ENCODE peak calls at places on chromosomes 13 and 19, in ten cellular contexts. X is nephron progenitor cell; S is activated naive CD4-positive, alpha-beta T cell treated with anti-CD3 and anti-CD28 coated beads, Interleukin-2, amount 10 ng/mL, durations not matched to agents 7 days and 5 days; R is OCI-M1; L is NCI-H1417; Y is A549; Q is effector memory CD4-positive, alpha-beta T cell; F is CD8-positive, alpha-beta T cell; I is NCI-H774; Z is HFFc6. E is an unnamed sample.

GRCh38 chr13:110276553-110276950 is 30.4 kb downstream of the COL4A1 start:
- DNase-seq in R (no peak), Q (no peak), I (no peak), S (no peak), Y (no peak), X (no peak), L (no peak), Z (no peak), F (no peak), E (no peak)

GRCh38 chr13:20666948-20667347 is 36.6 kb upstream of the IL17D start:
- DNase-seq in I (no peak), X (no peak), Q (no peak), Y (no peak), S (no peak), F (no peak), L (no peak), R (no peak), Z (no peak), E (no peak)

GRCh38 chr13:111187879-111188643 is 73.0 kb downstream of the ARHGEF7 start:
- DNase-seq in X (no peak), I (no peak), L (peak), Z (no peak), Q (no peak), S (no peak), Y (no peak), F (no peak), R (no peak), E (peak)

GRCh38 chr13:98325724-98326123 is 148.7 kb upstream of the RNF113B start:
- DNase-seq in Y (no peak), F (no peak), X (no peak), S (no peak), I (peak), Z (no peak), R (no peak), L (peak), Q (no peak), E (no peak)

GRCh38 chr19:53881482-53882390 is at the start of gene PRKCG:
- DNase-seq in I (no peak), Y (peak), L (peak), S (peak), Z (no peak), Q (peak), X (peak), F (peak), R (peak), E (peak)

GRCh38 chr13:76641056-76641455 is 245.1 kb downstream of the KCTD12 start:
- DNase-seq in F (no peak), L (no peak), S (no peak), R (no peak), I (no peak), Q (no peak), Z (no peak), Y (no peak), X (no peak), E (no peak)

GRCh38 chr13:100675660-100676129 is 1.1 kb upstream of the TMTC4 start:
- DNase-seq in Y (no peak), I (no peak), L (no peak), F (no peak), Z (no peak), Q (no peak), S (no peak), R (no peak), X (no peak), E (no peak)

GRCh38 chr13:98406475-98406874 is 170.4 kb downstream of the STK24 start:
- DNase-seq in Z (no peak), Q (no peak), F (no peak), L (no peak), Y (no peak), X (no peak), R (no peak), I (no peak), S (no peak), E (no peak)

GRCh38 chr13:59345316-59345715 is 818.4 kb downstream of the DIAPH3 start:
- DNase-seq in L (peak), F (no peak), R (no peak), Y (no peak), X (no peak), Z (no peak), Q (no peak), I (no peak), S (no peak), E (no peak)

GRCh38 chr13:91417660-91418325 is 19.4 kb downstream of the GPC5 start:
- DNase-seq in I (no peak), F (no peak), S (no peak), Z (no peak), Y (no peak), R (peak), L (no peak), X (no peak), Q (no peak), E (no peak)

GRCh38 chr19:18431351-18432197 is 6.4 kb downstream of the ISYNA1 start:
- DNase-seq in R (no peak), S (no peak), X (no peak), Q (no peak), Z (no peak), I (no peak), L (no peak), Y (no peak), F (no peak), E (no peak)

GRCh38 chr13:42894765-42895181 is 97.3 kb downstream of the EPSTI1 start:
- DNase-seq in I (peak), F (no peak), L (peak), Z (no peak), S (no peak), R (no peak), Y (no peak), Q (no peak), X (no peak), E (no peak)

GRCh38 chr19:5178841-5179625 is 161.6 kb downstream of the PTPRS start:
- DNase-seq in Z (no peak), L (no peak), Y (no peak), S (no peak), F (no peak), X (no peak), Q (no peak), R (no peak), I (no peak), E (no peak)

GRCh38 chr19:19900124-19900523 is 622 bp upstream of the ZNF93 start:
- DNase-seq in Z (peak), L (peak), I (no peak), Y (no peak), S (no peak), X (no peak), Q (no peak), R (peak), F (no peak), E (peak)

GRCh38 chr19:53810891-53811290 is 13.2 kb downstream of the NLRP12 start:
- DNase-seq in F (no peak), I (no peak), L (no peak), Y (no peak), X (no peak), Q (no peak), S (no peak), R (no peak), Z (no peak), E (no peak)

GRCh38 chr19:21786931-21787330 is 19.6 kb upstream of the ZNF100 start:
- DNase-seq in F (no peak), L (no peak), I (no peak), R (no peak), S (no peak), Q (no peak), Y (no peak), Z (no peak), X (no peak), E (no peak)

GRCh38 chr19:11422163-11423068 is 3.3 kb upstream of the RGL3 start:
- DNase-seq in I (peak), L (no peak), X (peak), Y (peak), Z (peak), F (peak), R (peak), S (peak), Q (peak), E (peak)

GRCh38 chr13:88074794-88075509 is 403.8 kb downstream of the SLITRK5 start:
- DNase-seq in X (no peak), Q (no peak), Y (no peak), L (no peak), I (no peak), S (no peak), F (no peak), Z (no peak), R (no peak), E (no peak)

GRCh38 chr13:94233401-94233800 is 246.1 kb downstream of the DCT start:
- DNase-seq in X (peak), Y (peak), S (no peak), R (no peak), I (no peak), L (no peak), Z (peak), F (no peak), Q (no peak), E (no peak)

GRCh38 chr13:89214115-89214514 is 1542.9 kb downstream of the SLITRK5 start:
- DNase-seq in R (no peak), L (no peak), I (no peak), Y (no peak), Z (no peak), F (no peak), S (no peak), X (no peak), Q (no peak), E (no peak)

GRCh38 chr19:7866399-7867091 is 7.6 kb downstream of the PRR36 start:
- DNase-seq in R (no peak), Q (no peak), L (peak), I (no peak), Z (no peak), Y (no peak), X (no peak), S (no peak), F (no peak), E (no peak)

GRCh38 chr19:3154957-3155736 is 19.3 kb downstream of the GNA15 start:
- DNase-seq in L (no peak), Q (peak), I (no peak), R (peak), X (no peak), S (peak), F (peak), Z (peak), Y (peak), E (no peak)

GRCh38 chr19:42203700-42204099 is 13.8 kb downstream of the DEDD2 start:
- DNase-seq in Y (no peak), Q (no peak), L (no peak), R (no peak), X (peak), F (no peak), I (no peak), Z (no peak), S (no peak), E (no peak)

GRCh38 chr19:15010497-15011255 is 31.0 kb upstream of the SLC1A6 start:
- DNase-seq in R (no peak), F (no peak), Q (no peak), L (no peak), Z (no peak), Y (no peak), S (no peak), X (peak), I (no peak), E (no peak)